ENCODE peak calls at places on chromosome 18, in five cellular contexts. One of them, this sample, is unnamed. For H3K4me1, the result is how much of the 10 kb centered on the place peaks cover.

GRCh38 chr18:68764016-68764415 is 33.9 kb upstream of the CCDC102B start:
- DNase-seq in CD8-positive, alpha-beta memory T cell: no peak
- DNase-seq in kidney: no peak
- DNase-seq in adrenal gland: no peak
- DNase-seq in Peyer's patch: no peak
- DNase-seq in this sample: no peak

GRCh38 chr18:70453058-70453775 is 164.4 kb downstream of the SOCS6 start:
- DNase-seq in CD8-positive, alpha-beta memory T cell: no peak
- DNase-seq in kidney: no peak
- DNase-seq in adrenal gland: no peak
- DNase-seq in Peyer's patch: no peak
- DNase-seq in this sample: no peak

GRCh38 chr18:57466745-57467144 is 31.6 kb downstream of the ONECUT2 start:
- DNase-seq in CD8-positive, alpha-beta memory T cell: no peak
- DNase-seq in kidney: no peak
- DNase-seq in adrenal gland: no peak
- DNase-seq in Peyer's patch: no peak
- DNase-seq in this sample: no peak

GRCh38 chr18:72811047-72811446 is 56.7 kb downstream of the NETO1 start:
- DNase-seq in CD8-positive, alpha-beta memory T cell: no peak
- DNase-seq in kidney: no peak
- DNase-seq in adrenal gland: no peak
- DNase-seq in Peyer's patch: no peak
- DNase-seq in this sample: no peak

GRCh38 chr18:66646622-66647021 is 42.7 kb upstream of the CDH19 start:
- DNase-seq in CD8-positive, alpha-beta memory T cell: no peak
- DNase-seq in kidney: no peak
- DNase-seq in adrenal gland: no peak
- DNase-seq in Peyer's patch: no peak
- DNase-seq in this sample: no peak

GRCh38 chr18:45334188-45334587 is 281.1 kb upstream of the SLC14A2 start:
- DNase-seq in CD8-positive, alpha-beta memory T cell: no peak
- DNase-seq in kidney: no peak
- DNase-seq in adrenal gland: no peak
- DNase-seq in Peyer's patch: no peak
- DNase-seq in this sample: no peak

GRCh38 chr18:50518787-50519520 is 40.9 kb upstream of the MAPK4 start:
- DNase-seq in CD8-positive, alpha-beta memory T cell: no peak
- DNase-seq in kidney: no peak
- DNase-seq in adrenal gland: no peak
- DNase-seq in Peyer's patch: no peak
- DNase-seq in this sample: no peak

GRCh38 chr18:58803978-58804377 is 60.7 kb upstream of the ZNF532 start:
- DNase-seq in CD8-positive, alpha-beta memory T cell: no peak
- DNase-seq in kidney: no peak
- DNase-seq in adrenal gland: no peak
- DNase-seq in Peyer's patch: no peak
- DNase-seq in this sample: no peak

GRCh38 chr18:8835556-8835955 is 130.2 kb downstream of the MTCL1 start:
- DNase-seq in CD8-positive, alpha-beta memory T cell: no peak
- DNase-seq in kidney: no peak
- DNase-seq in adrenal gland: no peak
- DNase-seq in Peyer's patch: no peak
- DNase-seq in this sample: peak

GRCh38 chr18:45139478-45139877 is 458.8 kb downstream of the SETBP1 start:
- DNase-seq in CD8-positive, alpha-beta memory T cell: no peak
- DNase-seq in kidney: no peak
- DNase-seq in adrenal gland: no peak
- DNase-seq in Peyer's patch: no peak
- DNase-seq in this sample: no peak

GRCh38 chr18:5058768-5059539 is 138.1 kb downstream of the AKAIN1 start:
- DNase-seq in CD8-positive, alpha-beta memory T cell: peak
- DNase-seq in kidney: no peak
- DNase-seq in adrenal gland: no peak
- DNase-seq in Peyer's patch: no peak
- DNase-seq in this sample: peak

GRCh38 chr18:58596265-58596681 is 32.6 kb downstream of the ALPK2 start:
- DNase-seq in CD8-positive, alpha-beta memory T cell: no peak
- DNase-seq in kidney: no peak
- DNase-seq in adrenal gland: no peak
- DNase-seq in Peyer's patch: no peak
- DNase-seq in this sample: no peak

GRCh38 chr18:10745232-10745631 is 219.4 kb downstream of the NAPG start:
- DNase-seq in CD8-positive, alpha-beta memory T cell: no peak
- DNase-seq in kidney: no peak
- DNase-seq in adrenal gland: no peak
- DNase-seq in Peyer's patch: no peak
- DNase-seq in this sample: no peak

GRCh38 chr18:65415167-65415566 is 335.6 kb upstream of the CDH7 start:
- DNase-seq in CD8-positive, alpha-beta memory T cell: no peak
- DNase-seq in kidney: no peak
- DNase-seq in adrenal gland: no peak
- DNase-seq in Peyer's patch: no peak
- DNase-seq in this sample: no peak

GRCh38 chr18:61606759-61607158 is 273.5 kb downstream of the CDH20 start:
- DNase-seq in CD8-positive, alpha-beta memory T cell: no peak
- DNase-seq in kidney: peak
- DNase-seq in adrenal gland: peak
- DNase-seq in Peyer's patch: peak
- DNase-seq in this sample: peak

GRCh38 chr18:33755918-33756590 is 178.0 kb downstream of the ASXL3 start:
- DNase-seq in CD8-positive, alpha-beta memory T cell: no peak
- DNase-seq in kidney: no peak
- DNase-seq in adrenal gland: peak
- DNase-seq in Peyer's patch: peak
- DNase-seq in this sample: no peak

GRCh38 chr18:52541056-52541455 is 201.1 kb downstream of the DCC start:
- DNase-seq in CD8-positive, alpha-beta memory T cell: no peak
- DNase-seq in kidney: no peak
- DNase-seq in adrenal gland: no peak
- DNase-seq in Peyer's patch: no peak
- DNase-seq in this sample: no peak

GRCh38 chr18:76572517-76573247 is 77.6 kb upstream of the ZNF516 start:
- DNase-seq in CD8-positive, alpha-beta memory T cell: no peak
- DNase-seq in kidney: no peak
- DNase-seq in adrenal gland: no peak
- DNase-seq in Peyer's patch: no peak
- DNase-seq in this sample: no peak

GRCh38 chr18:58256316-58257080 is 212.5 kb downstream of the NEDD4L start:
- DNase-seq in CD8-positive, alpha-beta memory T cell: no peak
- DNase-seq in kidney: no peak
- DNase-seq in adrenal gland: no peak
- DNase-seq in Peyer's patch: no peak
- DNase-seq in this sample: no peak

GRCh38 chr18:39801010-39801409 is 2154.0 kb upstream of the PIK3C3 start:
- DNase-seq in CD8-positive, alpha-beta memory T cell: no peak
- DNase-seq in kidney: no peak
- DNase-seq in adrenal gland: no peak
- DNase-seq in Peyer's patch: no peak
- DNase-seq in this sample: no peak

GRCh38 chr18:57198025-57198424 is 51.1 kb downstream of the BOD1L2 start:
- DNase-seq in CD8-positive, alpha-beta memory T cell: no peak
- DNase-seq in kidney: no peak
- DNase-seq in adrenal gland: no peak
- DNase-seq in Peyer's patch: no peak
- DNase-seq in this sample: no peak

GRCh38 chr18:51559902-51560287 is 362.4 kb upstream of the MEX3C start:
- DNase-seq in CD8-positive, alpha-beta memory T cell: no peak
- DNase-seq in kidney: no peak
- DNase-seq in adrenal gland: no peak
- DNase-seq in Peyer's patch: no peak
- DNase-seq in this sample: no peak

GRCh38 chr18:468841-469796 is 31.4 kb downstream of the COLEC12 start:
- DNase-seq in CD8-positive, alpha-beta memory T cell: no peak
- DNase-seq in kidney: no peak
- DNase-seq in adrenal gland: no peak
- DNase-seq in Peyer's patch: no peak
- DNase-seq in this sample: no peak

GRCh38 chr18:77131652-77132368 is 773 bp downstream of the MBP start:
- DNase-seq in CD8-positive, alpha-beta memory T cell: peak
- DNase-seq in kidney: peak
- DNase-seq in adrenal gland: peak
- DNase-seq in Peyer's patch: peak
- DNase-seq in this sample: peak

GRCh38 chr18:64017870-64018269 is 48.0 kb downstream of the SERPINB8 start:
- DNase-seq in CD8-positive, alpha-beta memory T cell: no peak
- DNase-seq in kidney: no peak
- DNase-seq in adrenal gland: no peak
- DNase-seq in Peyer's patch: no peak
- DNase-seq in this sample: no peak

GRCh38 chr18:22167471-22168151 is 1.8 kb upstream of the GATA6 start:
- DNase-seq in CD8-positive, alpha-beta memory T cell: no peak
- DNase-seq in kidney: no peak
- DNase-seq in adrenal gland: peak
- DNase-seq in Peyer's patch: peak
- DNase-seq in this sample: no peak

GRCh38 chr18:59155140-59155539 is 15.5 kb downstream of the SEC11C start:
- DNase-seq in CD8-positive, alpha-beta memory T cell: no peak
- DNase-seq in kidney: no peak
- DNase-seq in adrenal gland: no peak
- DNase-seq in Peyer's patch: no peak
- DNase-seq in this sample: no peak

GRCh38 chr18:35756506-35757117 is 175.1 kb downstream of the GALNT1 start:
- DNase-seq in CD8-positive, alpha-beta memory T cell: peak
- DNase-seq in kidney: no peak
- DNase-seq in adrenal gland: peak
- DNase-seq in Peyer's patch: no peak
- DNase-seq in this sample: no peak

GRCh38 chr18:7749001-7749391 is 181.9 kb downstream of the PTPRM start:
- DNase-seq in CD8-positive, alpha-beta memory T cell: no peak
- DNase-seq in kidney: no peak
- DNase-seq in adrenal gland: no peak
- DNase-seq in Peyer's patch: no peak
- DNase-seq in this sample: no peak
- H3K4me1 ChIP-seq in CD8-positive, alpha-beta memory T cell: under half
- H3K4me1 ChIP-seq in kidney: under half
- H3K4me1 ChIP-seq in adrenal gland: under half
- H3K4me1 ChIP-seq in Peyer's patch: under half
- H3K4me1 ChIP-seq in this sample: half or more

DNA sequence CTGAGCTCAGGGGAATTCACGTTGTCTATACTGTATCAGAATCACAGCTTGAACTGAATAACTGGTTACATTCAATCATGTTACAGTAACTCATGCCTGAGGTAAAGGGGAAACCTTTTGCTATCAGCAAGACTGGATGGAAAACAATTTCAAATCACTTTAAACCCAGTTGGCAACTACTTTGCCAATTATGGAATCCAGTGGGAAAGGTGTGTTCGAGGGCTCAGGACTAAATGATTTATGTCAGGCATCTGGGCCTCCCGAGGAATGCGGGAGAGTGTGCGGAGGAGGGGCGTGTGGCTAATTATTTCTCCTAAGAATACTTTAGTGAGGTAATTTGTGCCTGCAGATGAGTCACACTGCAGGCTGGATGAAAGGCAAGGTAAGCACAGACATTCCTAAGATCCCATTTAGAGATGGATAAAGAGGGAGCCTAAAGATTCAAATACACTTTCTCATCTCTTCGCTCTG is 100.1 kb downstream of the HRH4 start:
- DNase-seq in CD8-positive, alpha-beta memory T cell: no peak
- DNase-seq in kidney: no peak
- DNase-seq in adrenal gland: no peak
- DNase-seq in Peyer's patch: no peak
- DNase-seq in this sample: no peak
- H3K27ac ChIP-seq in CD8-positive, alpha-beta memory T cell: no peak
- H3K27ac ChIP-seq in kidney: no peak
- H3K27ac ChIP-seq in adrenal gland: no peak
- H3K27ac ChIP-seq in Peyer's patch: no peak
- H3K27ac ChIP-seq in this sample: no peak

GRCh38 chr18:24735504-24736243 is 275.2 kb downstream of the HRH4 start:
- DNase-seq in CD8-positive, alpha-beta memory T cell: no peak
- DNase-seq in kidney: no peak
- DNase-seq in adrenal gland: no peak
- DNase-seq in Peyer's patch: no peak
- DNase-seq in this sample: no peak
- H3K4me1 ChIP-seq in CD8-positive, alpha-beta memory T cell: under half
- H3K4me1 ChIP-seq in kidney: under half
- H3K4me1 ChIP-seq in adrenal gland: under half
- H3K4me1 ChIP-seq in Peyer's patch: under half
- H3K4me1 ChIP-seq in this sample: under half

GRCh38 chr18:13616041-13616440 is 110.3 kb downstream of the FAM210A start:
- DNase-seq in CD8-positive, alpha-beta memory T cell: no peak
- DNase-seq in kidney: no peak
- DNase-seq in adrenal gland: no peak
- DNase-seq in Peyer's patch: no peak
- DNase-seq in this sample: no peak

GRCh38 chr18:13616525-13617035 is 109.8 kb downstream of the FAM210A start:
- DNase-seq in CD8-positive, alpha-beta memory T cell: no peak
- DNase-seq in kidney: no peak
- DNase-seq in adrenal gland: peak
- DNase-seq in Peyer's patch: no peak
- DNase-seq in this sample: no peak

GRCh38 chr18:13619505-13620205 is 106.7 kb downstream of the FAM210A start:
- DNase-seq in CD8-positive, alpha-beta memory T cell: no peak
- DNase-seq in kidney: peak
- DNase-seq in adrenal gland: no peak
- DNase-seq in Peyer's patch: no peak
- DNase-seq in this sample: no peak

GRCh38 chr18:13618760-13619438 is 107.5 kb downstream of the FAM210A start:
- DNase-seq in CD8-positive, alpha-beta memory T cell: no peak
- DNase-seq in kidney: peak
- DNase-seq in adrenal gland: no peak
- DNase-seq in Peyer's patch: no peak
- DNase-seq in this sample: no peak

GRCh38 chr18:13617826-13618515 is 108.4 kb downstream of the FAM210A start:
- DNase-seq in CD8-positive, alpha-beta memory T cell: no peak
- DNase-seq in kidney: no peak
- DNase-seq in adrenal gland: no peak
- DNase-seq in Peyer's patch: no peak
- DNase-seq in this sample: no peak
- H3K27ac ChIP-seq in CD8-positive, alpha-beta memory T cell: no peak
- H3K27ac ChIP-seq in kidney: no peak
- H3K27ac ChIP-seq in adrenal gland: no peak
- H3K27ac ChIP-seq in Peyer's patch: no peak
- H3K27ac ChIP-seq in this sample: no peak

DNA sequence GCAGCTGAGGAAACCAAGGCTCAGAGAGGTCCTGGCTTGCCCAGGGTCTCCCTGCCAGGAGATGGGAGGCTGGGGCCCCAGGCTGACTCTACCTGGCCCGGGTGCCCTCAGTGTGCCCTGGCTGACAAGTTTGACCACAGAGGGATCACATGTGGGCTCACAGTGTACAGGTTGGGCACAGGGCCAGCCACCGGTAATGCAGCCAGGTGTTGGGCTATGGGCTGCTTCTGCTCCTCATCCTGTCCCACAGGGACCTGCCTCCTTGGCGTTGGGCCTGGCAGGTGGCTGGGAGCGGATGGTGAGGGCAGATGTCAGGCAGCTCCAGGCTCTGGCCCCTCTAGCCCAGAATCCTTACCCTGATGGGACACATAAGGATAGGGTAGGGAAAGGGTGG is 250.5 kb downstream of the LOXHD1 start:
- DNase-seq in CD8-positive, alpha-beta memory T cell: no peak
- DNase-seq in kidney: peak
- DNase-seq in adrenal gland: no peak
- DNase-seq in Peyer's patch: no peak
- DNase-seq in this sample: no peak
- H3K4me1 ChIP-seq in CD8-positive, alpha-beta memory T cell: under half
- H3K4me1 ChIP-seq in kidney: under half
- H3K4me1 ChIP-seq in adrenal gland: under half
- H3K4me1 ChIP-seq in Peyer's patch: under half
- H3K4me1 ChIP-seq in this sample: under half

GRCh38 chr18:3903341-3903740 is 453.4 kb downstream of the TGIF1 start:
- DNase-seq in CD8-positive, alpha-beta memory T cell: no peak
- DNase-seq in kidney: no peak
- DNase-seq in adrenal gland: no peak
- DNase-seq in Peyer's patch: no peak
- DNase-seq in this sample: no peak
- H3K27ac ChIP-seq in CD8-positive, alpha-beta memory T cell: no peak
- H3K27ac ChIP-seq in kidney: no peak
- H3K27ac ChIP-seq in adrenal gland: no peak
- H3K27ac ChIP-seq in Peyer's patch: no peak
- H3K27ac ChIP-seq in this sample: no peak

This sample was measured in gastrocnemius medialis.